ENCODE peak calls at places on chromosomes 3 and 15, in eight cellular contexts. K is A549, E is endothelial cell of umbilical vein, T is HCT116, U is H1, O is HepG2, D is GM12878, V is K562. M is an unnamed sample.

GRCh38 chr15:51706347-51706746 is 25.0 kb downstream of the SCG3 start:
- DNase-seq in K (no peak), E (no peak), T (no peak), U (no peak), O (no peak), D (no peak), V (peak), M (no peak)

GRCh38 chr15:96538506-96538905 is 208.0 kb downstream of the NR2F2 start:
- DNase-seq in K (no peak), E (no peak), T (no peak), U (no peak), O (no peak), D (no peak), V (no peak), M (no peak)

GRCh38 chr3:44318929-44319328 is 19.6 kb upstream of the TCAIM start:
- DNase-seq in K (no peak), E (no peak), T (peak), U (peak), O (no peak), D (no peak), V (peak), M (peak)

GRCh38 chr3:170485696-170486095 is 67.0 kb downstream of the CLDN11 start:
- DNase-seq in K (no peak), E (no peak), T (no peak), U (no peak), O (no peak), D (no peak), V (no peak), M (no peak)

GRCh38 chr3:187382609-187383151 is 14.5 kb downstream of the RTP4 start:
- DNase-seq in K (no peak), E (peak), T (no peak), U (no peak), O (no peak), D (no peak), V (no peak), M (no peak)

GRCh38 chr3:162632672-162633071 is 1136.1 kb downstream of the OTOL1 start:
- DNase-seq in K (no peak), E (no peak), T (no peak), U (no peak), O (no peak), D (no peak), V (no peak), M (no peak)

GRCh38 chr3:170523248-170523647 is 62.6 kb downstream of the SLC7A14 start:
- DNase-seq in K (no peak), E (peak), T (no peak), U (no peak), O (no peak), D (no peak), V (peak), M (peak)

GRCh38 chr3:29718661-29719065 is 437.8 kb downstream of the RBMS3 start:
- DNase-seq in K (no peak), E (no peak), T (no peak), U (no peak), O (no peak), D (no peak), V (no peak), M (no peak)

GRCh38 chr3:112086857-112087524 is 802 bp downstream of the C3orf52 start:
- DNase-seq in K (peak), E (no peak), T (peak), U (no peak), O (no peak), D (no peak), V (no peak), M (no peak)

GRCh38 chr3:84904819-84905555 is 53.8 kb upstream of the CADM2 start:
- DNase-seq in K (no peak), E (no peak), T (no peak), U (peak), O (no peak), D (no peak), V (no peak), M (no peak)

GRCh38 chr3:21894459-21895083 is 143.6 kb upstream of the ZNF385D start:
- DNase-seq in K (peak), E (peak), T (no peak), U (no peak), O (no peak), D (no peak), V (peak), M (peak)

GRCh38 chr15:88833196-88833595 is 30.0 kb downstream of the ACAN start:
- DNase-seq in K (no peak), E (no peak), T (no peak), U (no peak), O (no peak), D (no peak), V (no peak), M (no peak)

GRCh38 chr15:90388462-90389182 is 580 bp downstream of the IQGAP1 start:
- DNase-seq in K (peak), E (peak), T (no peak), U (peak), O (peak), D (no peak), V (peak), M (peak)

GRCh38 chr3:112308151-112308911 is 14.3 kb upstream of the SLC9C1 start:
- DNase-seq in K (peak), E (no peak), T (no peak), U (no peak), O (no peak), D (no peak), V (no peak), M (no peak)

GRCh38 chr3:72891053-72891855 is 3.4 kb downstream of the GXYLT2 start:
- DNase-seq in K (no peak), E (no peak), T (no peak), U (no peak), O (peak), D (no peak), V (peak), M (no peak)

GRCh38 chr15:42035362-42035761 is 14.5 kb upstream of the PLA2G4E start:
- DNase-seq in K (no peak), E (no peak), T (no peak), U (no peak), O (no peak), D (peak), V (no peak), M (peak)

GRCh38 chr15:55897560-55898336 is 95.7 kb downstream of the NEDD4 start:
- DNase-seq in K (peak), E (peak), T (no peak), U (peak), O (peak), D (no peak), V (peak), M (peak)

GRCh38 chr3:177787279-177788041 is 590.2 kb upstream of the TBL1XR1 start:
- DNase-seq in K (no peak), E (no peak), T (no peak), U (no peak), O (no peak), D (no peak), V (no peak), M (no peak)

GRCh38 chr3:72194464-72194857 is 409.5 kb upstream of the PROK2 start:
- DNase-seq in K (no peak), E (no peak), T (no peak), U (no peak), O (no peak), D (no peak), V (no peak), M (no peak)

GRCh38 chr3:144866504-144866903 is 894.9 kb downstream of the DIPK2A start:
- DNase-seq in K (no peak), E (peak), T (no peak), U (no peak), O (no peak), D (no peak), V (no peak), M (peak)

GRCh38 chr3:40911264-40911663 is 288.0 kb upstream of the CTNNB1 start:
- DNase-seq in K (peak), E (no peak), T (no peak), U (no peak), O (no peak), D (no peak), V (no peak), M (no peak)

GRCh38 chr15:99124641-99125040 is 19.8 kb downstream of the SYNM start:
- DNase-seq in K (no peak), E (no peak), T (no peak), U (no peak), O (no peak), D (no peak), V (no peak), M (peak)

GRCh38 chr15:76391847-76392246 is 55.3 kb downstream of the ISL2 start:
- DNase-seq in K (no peak), E (no peak), T (no peak), U (no peak), O (no peak), D (no peak), V (no peak), M (no peak)

GRCh38 chr3:188807002-188807401 is 364.8 kb upstream of the TPRG1 start:
- DNase-seq in K (peak), E (peak), T (peak), U (no peak), O (no peak), D (no peak), V (no peak), M (no peak)

GRCh38 chr15:89101302-89102191 is 13.3 kb downstream of the ABHD2 start:
- DNase-seq in K (peak), E (peak), T (peak), U (no peak), O (peak), D (no peak), V (no peak), M (no peak)

GRCh38 chr3:132536442-132537153 is 60.5 kb upstream of the ACKR4 start:
- DNase-seq in K (no peak), E (peak), T (no peak), U (no peak), O (peak), D (no peak), V (peak), M (peak)

GRCh38 chr3:27720899-27721716 is 1.0 kb downstream of the EOMES start:
- DNase-seq in K (peak), E (no peak), T (peak), U (peak), O (no peak), D (no peak), V (no peak), M (no peak)

GRCh38 chr3:140455476-140455875 is 222.4 kb upstream of the TRIM42 start:
- DNase-seq in K (no peak), E (no peak), T (no peak), U (no peak), O (no peak), D (no peak), V (no peak), M (no peak)

GRCh38 chr15:29225534-29226224 is 43.9 kb downstream of the NSMCE3 start:
- DNase-seq in K (no peak), E (no peak), T (no peak), U (no peak), O (no peak), D (no peak), V (peak), M (no peak)

GRCh38 chr3:155805802-155806618 is at the start of gene C3orf33:
- DNase-seq in K (peak), E (peak), T (peak), U (peak), O (peak), D (no peak), V (peak), M (peak)

GRCh38 chr3:24550588-24550987 is 55.9 kb upstream of the THRB start:
- DNase-seq in K (peak), E (no peak), T (no peak), U (no peak), O (no peak), D (no peak), V (no peak), M (no peak)

GRCh38 chr3:46908294-46908985 is 30.9 kb downstream of the PTH1R start:
- DNase-seq in K (no peak), E (peak), T (no peak), U (no peak), O (no peak), D (no peak), V (no peak), M (no peak)

GRCh38 chr3:53046171-53047170 is 598 bp upstream of the SFMBT1 start:
- DNase-seq in K (peak), E (peak), T (no peak), U (peak), O (no peak), D (no peak), V (peak), M (peak)

GRCh38 chr3:191074511-191074910 is 124.5 kb upstream of the OSTN start:
- DNase-seq in K (no peak), E (no peak), T (no peak), U (no peak), O (no peak), D (no peak), V (no peak), M (no peak)

GRCh38 chr3:191066669-191067068 is 132.4 kb upstream of the OSTN start:
- DNase-seq in K (peak), E (peak), T (no peak), U (no peak), O (no peak), D (peak), V (no peak), M (no peak)

GRCh38 chr3:191068946-191069813 is 129.9 kb upstream of the OSTN start:
- DNase-seq in K (no peak), E (no peak), T (no peak), U (no peak), O (no peak), D (no peak), V (no peak), M (no peak)

GRCh38 chr3:191070201-191070600 is 128.8 kb upstream of the OSTN start:
- DNase-seq in K (no peak), E (no peak), T (no peak), U (no peak), O (no peak), D (no peak), V (no peak), M (no peak)

DNA sequence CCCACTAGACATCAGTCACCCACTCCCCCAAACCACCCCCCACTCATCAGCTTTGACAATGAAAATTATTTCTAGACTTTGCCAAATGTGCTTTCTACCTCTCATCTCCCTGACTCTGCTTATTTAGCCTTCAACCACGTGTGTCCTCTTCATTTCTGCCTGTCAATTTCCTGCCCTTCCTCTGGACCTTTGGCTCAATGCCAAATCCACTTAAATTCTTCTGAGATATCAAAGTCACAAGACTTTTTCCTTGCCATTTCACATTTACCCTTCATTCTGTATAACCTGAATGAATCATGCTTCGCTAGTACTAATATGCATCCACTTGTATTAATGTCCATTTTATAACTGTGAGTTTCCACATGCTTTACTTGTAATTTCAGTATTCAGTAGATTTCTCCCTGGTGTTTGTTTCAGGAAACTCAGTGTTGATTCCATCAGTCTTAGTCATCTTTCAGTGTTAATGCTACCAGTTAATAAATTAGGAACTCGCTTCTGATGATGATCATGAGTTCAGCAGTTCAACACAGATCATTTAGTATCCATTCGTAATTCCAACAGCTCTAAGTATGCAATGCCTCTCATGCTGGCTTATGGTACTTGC is 128.2 kb upstream of the OSTN start:
- DNase-seq in K (no peak), E (peak), T (no peak), U (no peak), O (no peak), D (no peak), V (peak), M (no peak)
- TF ChIP-seq MAX in K (no peak), E (no peak), T (no peak), U (no peak), O (no peak), D (no peak), V (no peak), M (no peak)

GRCh38 chr15:67495585-67495984 is 25.3 kb upstream of the C15orf61 start:
- DNase-seq in K (no peak), E (no peak), T (no peak), U (no peak), O (no peak), D (no peak), V (no peak), M (no peak)
- TF ChIP-seq POLR2A in K (no peak), E (no peak), T (no peak), U (no peak), O (no peak), D (no peak), V (no peak), M (no peak)

GRCh38 chr3:13626396-13626795 is 77.5 kb downstream of the FBLN2 start:
- DNase-seq in K (no peak), E (no peak), T (no peak), U (no peak), O (no peak), D (no peak), V (peak), M (no peak)
- H3K4me3 ChIP-seq in K (no peak), E (no peak), T (no peak), U (no peak), O (no peak), D (no peak), V (no peak), M (no peak)

DNA sequence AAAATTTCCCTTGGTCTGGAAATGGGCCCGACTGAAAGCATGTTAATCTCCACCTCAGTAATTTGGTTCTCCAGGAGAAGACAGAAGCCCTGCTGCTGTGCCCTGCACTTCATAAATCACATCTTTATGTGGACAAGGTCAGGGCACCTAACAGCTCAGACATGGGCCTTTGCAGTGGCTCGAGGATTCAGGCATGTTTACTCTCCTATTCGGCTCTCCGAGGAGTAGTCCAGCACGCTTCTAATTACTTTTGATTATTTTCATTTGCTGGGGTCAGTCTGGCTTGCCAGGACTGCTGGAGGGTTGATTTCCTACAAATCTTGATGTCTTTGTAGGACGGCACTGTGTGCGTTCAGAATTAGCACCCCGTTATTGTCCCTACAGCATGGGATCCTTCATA is 511.2 kb downstream of the MECOM start:
- DNase-seq in K (no peak), E (peak), T (no peak), U (no peak), O (no peak), D (no peak), V (no peak), M (no peak)
- TF ChIP-seq MAX in K (no peak), E (no peak), T (no peak), U (no peak), O (no peak), D (no peak), V (no peak), M (no peak)

GRCh38 chr3:16379838-16380237 is 114.8 kb downstream of the OXNAD1 start:
- DNase-seq in K (no peak), E (no peak), T (no peak), U (no peak), O (no peak), D (no peak), V (no peak), M (no peak)
- TF ChIP-seq POLR2A in K (no peak), E (no peak), T (no peak), U (no peak), O (no peak), D (no peak), V (no peak), M (no peak)

GRCh38 chr3:278300-279064 is 81.9 kb downstream of the CHL1 start:
- DNase-seq in K (no peak), E (no peak), T (no peak), U (no peak), O (no peak), D (peak), V (no peak), M (no peak)
- H3K4me3 ChIP-seq in K (no peak), E (no peak), T (no peak), U (no peak), O (no peak), D (peak), V (no peak), M (no peak)

DNA sequence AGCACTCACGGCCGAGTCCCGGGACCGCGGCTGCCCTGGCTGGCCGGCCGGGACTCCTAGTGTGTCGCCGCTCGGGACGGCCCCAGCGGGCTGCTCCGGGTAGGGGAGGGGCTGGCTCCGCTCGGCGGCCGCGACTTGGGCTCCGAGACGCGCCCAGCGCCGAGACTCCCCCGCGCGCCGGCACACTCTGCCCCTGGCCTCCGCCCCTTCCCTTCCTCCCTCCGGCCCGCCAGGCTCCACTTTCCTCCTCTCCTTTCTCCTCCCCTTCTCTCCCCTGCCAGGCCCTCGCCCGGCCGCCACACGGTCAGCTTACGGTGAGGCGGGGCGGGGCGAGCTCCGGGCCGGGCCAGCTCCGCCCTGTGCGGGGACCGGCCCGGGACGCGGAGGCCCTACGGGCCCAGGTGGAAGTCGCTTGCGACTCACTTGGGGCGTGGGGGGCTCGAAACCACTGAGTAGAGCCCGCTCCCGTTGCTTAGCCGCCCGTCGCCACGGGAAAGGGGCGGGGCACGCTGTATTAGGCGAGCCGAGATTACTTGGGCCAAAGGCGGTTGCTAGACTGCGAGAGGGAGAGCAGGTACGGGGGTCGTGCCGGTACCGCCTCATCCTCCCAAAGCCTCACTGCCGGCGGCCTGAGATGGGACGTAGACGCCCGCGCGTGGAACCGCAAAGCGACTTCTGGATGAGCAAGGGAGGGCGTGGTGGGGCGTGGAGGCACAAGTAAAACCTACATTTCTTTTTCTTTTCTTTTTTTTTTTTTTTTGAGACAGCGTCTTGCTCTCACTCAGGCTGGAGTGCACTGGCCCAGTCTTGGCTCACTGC is at the start of gene ITGB5:
- DNase-seq in K (peak), E (peak), T (peak), U (peak), O (peak), D (no peak), V (peak), M (peak)
- TF ChIP-seq MAX in K (peak), E (no peak), T (peak), U (peak), O (peak), D (no peak), V (peak), M (no peak)

GRCh38 chr3:105869531-105869833 is 670 bp upstream of the CBLB start:
- DNase-seq in K (no peak), E (no peak), T (no peak), U (no peak), O (no peak), D (no peak), V (no peak), M (no peak)
- TF ChIP-seq POLR2A in K (no peak), E (no peak), T (no peak), U (no peak), O (no peak), D (no peak), V (no peak), M (no peak)

DNA sequence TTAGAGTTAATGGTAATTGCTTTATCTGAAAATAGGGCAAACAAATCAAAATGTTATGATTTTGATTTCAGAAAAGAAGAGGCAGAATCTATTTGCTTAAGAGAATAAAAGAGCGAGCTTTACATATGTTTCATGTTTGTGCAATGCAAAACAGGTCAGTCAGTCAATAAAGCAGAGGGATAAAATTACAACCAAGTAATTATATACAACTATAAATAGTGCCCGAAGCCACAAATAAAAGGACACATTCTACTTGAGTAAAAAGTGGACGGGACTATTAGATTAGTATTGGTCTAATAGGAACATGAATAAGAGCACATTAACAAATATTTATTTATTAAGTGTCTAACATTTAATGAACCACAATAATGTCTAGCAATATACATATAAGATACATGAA is 16.6 kb downstream of the HSPBAP1 start:
- DNase-seq in K (no peak), E (no peak), T (no peak), U (no peak), O (no peak), D (no peak), V (no peak), M (no peak)
- H3K4me3 ChIP-seq in K (no peak), E (no peak), T (no peak), U (no peak), O (no peak), D (no peak), V (no peak), M (no peak)